ENCODE peak calls at places on chromosome 1, in nine cellular contexts. S is GM23338; U is left ventricle myocardium inferior; R is H7; N is NT2/D1; E is mesendoderm; D is IMR-90; Z is CD8-positive, alpha-beta T cell; Y is heart left ventricle. P is an unnamed sample. For H3K27me3, the result is how much of the 10 kb centered on the place peaks cover.

GRCh38 chr1:45490121-45490622 is 791 bp downstream of the TESK2 start:
- DNase-seq in S (peak), U (no peak), R (peak), N (no peak), E (peak), D (peak), Z (no peak), Y (no peak), P (no peak)

GRCh38 chr1:11388617-11389016 is 90.3 kb upstream of the DISP3 start:
- DNase-seq in S (peak), U (no peak), R (peak), N (no peak), E (no peak), D (no peak), Z (no peak), Y (no peak), P (no peak)

GRCh38 chr1:92085727-92086126 is 5.6 kb downstream of the BTBD8 start:
- DNase-seq in S (peak), U (no peak), R (no peak), N (no peak), E (peak), D (no peak), Z (no peak), Y (no peak), P (no peak)

GRCh38 chr1:112446411-112446810 is 50.4 kb downstream of the CTTNBP2NL start:
- DNase-seq in S (no peak), U (no peak), R (no peak), N (no peak), E (no peak), D (peak), Z (no peak), Y (no peak), P (no peak)

GRCh38 chr1:41791667-41792484 is 126.8 kb downstream of the HIVEP3 start:
- DNase-seq in S (no peak), U (no peak), R (no peak), N (no peak), E (no peak), D (no peak), Z (no peak), Y (no peak), P (no peak)

GRCh38 chr1:234373938-234374240 is 633 bp downstream of the COA6 start:
- DNase-seq in S (no peak), U (no peak), R (no peak), N (no peak), E (no peak), D (no peak), Z (no peak), Y (no peak), P (no peak)

GRCh38 chr1:204573563-204573925 is 57.3 kb downstream of the MDM4 start:
- DNase-seq in S (no peak), U (no peak), R (no peak), N (no peak), E (peak), D (peak), Z (no peak), Y (no peak), P (no peak)

GRCh38 chr1:71561729-71562128 is 480.9 kb upstream of the ZRANB2 start:
- DNase-seq in S (no peak), U (no peak), R (no peak), N (no peak), E (no peak), D (peak), Z (no peak), Y (no peak), P (no peak)

GRCh38 chr1:21534674-21535378 is 25.6 kb downstream of the ALPL start:
- DNase-seq in S (peak), U (no peak), R (peak), N (no peak), E (peak), D (peak), Z (no peak), Y (no peak), P (peak)

GRCh38 chr1:24205701-24206464 is 18.8 kb upstream of the IFNLR1 start:
- DNase-seq in S (no peak), U (no peak), R (peak), N (no peak), E (no peak), D (no peak), Z (no peak), Y (no peak), P (no peak)

GRCh38 chr1:184464757-184465156 is 77.9 kb downstream of the C1orf21 start:
- DNase-seq in S (no peak), U (no peak), R (no peak), N (no peak), E (no peak), D (no peak), Z (no peak), Y (no peak), P (no peak)

GRCh38 chr1:115099693-115100050 is 10.4 kb upstream of the TSPAN2 start:
- DNase-seq in S (no peak), U (no peak), R (no peak), N (no peak), E (no peak), D (no peak), Z (no peak), Y (no peak), P (no peak)

GRCh38 chr1:176379626-176380339 is 83.2 kb upstream of the PAPPA2 start:
- DNase-seq in S (no peak), U (no peak), R (no peak), N (no peak), E (no peak), D (no peak), Z (no peak), Y (no peak), P (no peak)

GRCh38 chr1:167077128-167077867 is 12.9 kb downstream of the GPA33 start:
- DNase-seq in S (no peak), U (no peak), R (no peak), N (no peak), E (no peak), D (no peak), Z (no peak), Y (no peak), P (no peak)

GRCh38 chr1:33586795-33587194 is 114.3 kb downstream of the ZSCAN20 start:
- DNase-seq in S (no peak), U (no peak), R (no peak), N (no peak), E (no peak), D (no peak), Z (no peak), Y (no peak), P (no peak)

GRCh38 chr1:17208546-17208945 is 3.6 kb downstream of the PADI1 start:
- DNase-seq in S (no peak), U (no peak), R (no peak), N (no peak), E (no peak), D (no peak), Z (no peak), Y (no peak), P (no peak)
- H3K4me3 ChIP-seq in S (no peak), U (no peak), R (no peak), N (no peak), E (no peak), D (no peak), Z (no peak), Y (no peak), P (no peak)

GRCh38 chr1:30650038-30650958 is 73.1 kb downstream of the MATN1 start:
- DNase-seq in S (no peak), U (no peak), R (no peak), N (no peak), E (no peak), D (no peak), Z (no peak), Y (no peak), P (no peak)

GRCh38 chr1:30650959-30651320 is 72.4 kb downstream of the MATN1 start:
- DNase-seq in S (no peak), U (no peak), R (no peak), N (no peak), E (no peak), D (no peak), Z (no peak), Y (no peak), P (no peak)

GRCh38 chr1:30654188-30654587 is 69.2 kb downstream of the MATN1 start:
- DNase-seq in S (no peak), U (no peak), R (no peak), N (no peak), E (no peak), D (no peak), Z (no peak), Y (no peak), P (no peak)

GRCh38 chr1:30649321-30649991 is 73.9 kb downstream of the MATN1 start:
- DNase-seq in S (no peak), U (no peak), R (no peak), N (no peak), E (no peak), D (no peak), Z (no peak), Y (no peak), P (no peak)

DNA sequence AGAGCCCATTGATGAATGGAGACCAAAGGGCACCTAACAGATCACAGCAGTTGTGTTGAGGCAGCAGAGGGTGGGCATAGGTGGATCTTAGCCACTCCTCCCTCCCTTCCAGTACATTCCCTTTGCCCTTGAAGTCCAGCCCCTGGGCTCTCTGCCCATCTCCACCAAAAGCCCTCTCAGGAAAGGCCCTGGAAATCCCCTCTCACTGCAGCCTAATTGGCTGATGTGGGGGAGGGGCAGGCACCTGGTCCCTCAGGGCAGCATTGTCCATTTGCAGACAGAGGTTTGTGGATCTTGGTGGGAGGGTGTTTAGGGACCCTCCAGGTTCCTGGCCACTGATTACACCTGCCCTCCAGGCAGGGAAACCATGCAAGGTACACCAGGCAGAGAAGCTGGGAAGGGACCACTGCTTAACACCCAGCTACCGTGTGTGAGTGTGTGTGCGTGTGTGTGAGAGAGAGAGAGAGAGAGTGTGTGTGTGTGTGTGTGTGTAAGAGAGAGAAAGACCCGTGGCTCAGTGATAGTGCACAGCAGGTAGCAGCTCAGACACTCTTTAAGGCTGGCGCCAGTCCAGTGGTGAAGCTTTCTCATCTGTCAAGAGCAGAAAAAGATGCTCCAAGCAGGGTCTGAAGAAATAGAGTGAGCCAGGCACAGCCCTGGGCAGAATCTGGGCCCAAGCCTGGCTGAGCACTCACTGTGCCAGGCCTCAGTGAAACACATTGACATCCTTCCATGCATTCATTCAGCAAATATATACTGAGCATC is 71.1 kb downstream of the MATN1 start:
- DNase-seq in S (peak), U (no peak), R (peak), N (no peak), E (peak), D (no peak), Z (no peak), Y (no peak), P (no peak)
- H3K27me3 ChIP-seq in S (under half), U (under half), R (under half), N (under half), E (under half), D (under half), Z (under half), Y (under half), P (under half)

GRCh38 chr1:47332779-47333577 is 612 bp upstream of the CMPK1 start:
- DNase-seq in S (no peak), U (no peak), R (no peak), N (no peak), E (no peak), D (no peak), Z (no peak), Y (no peak), P (no peak)

GRCh38 chr1:47331875-47332274 is 1.7 kb upstream of the CMPK1 start:
- DNase-seq in S (no peak), U (no peak), R (no peak), N (no peak), E (no peak), D (no peak), Z (no peak), Y (no peak), P (no peak)

GRCh38 chr1:47328992-47329391 is 4.6 kb upstream of the CMPK1 start:
- DNase-seq in S (no peak), U (no peak), R (no peak), N (no peak), E (no peak), D (no peak), Z (no peak), Y (no peak), P (no peak)

GRCh38 chr1:47333578-47333921 is at the start of gene CMPK1:
- DNase-seq in S (peak), U (peak), R (peak), N (peak), E (peak), D (peak), Z (peak), Y (peak), P (peak)

DNA sequence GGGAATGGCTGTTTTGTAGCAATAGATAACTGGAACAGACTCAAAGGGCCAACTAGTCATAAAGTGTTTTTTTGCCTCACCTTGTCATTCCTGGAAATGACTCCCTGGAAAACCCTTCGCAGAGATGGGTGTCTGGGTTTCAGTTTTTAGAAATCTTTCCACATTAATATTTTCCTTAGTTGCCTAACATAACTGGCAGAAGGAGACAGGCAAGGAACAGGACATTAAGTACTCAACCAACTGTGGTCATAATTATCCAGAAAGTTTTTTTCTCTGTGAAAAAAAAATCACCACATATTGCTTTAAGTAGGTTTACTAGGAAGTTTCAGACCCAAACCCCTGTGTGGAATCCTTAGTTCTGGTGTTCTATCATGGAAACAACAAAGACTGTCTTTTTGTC is 3.4 kb upstream of the CMPK1 start:
- DNase-seq in S (no peak), U (no peak), R (no peak), N (no peak), E (no peak), D (no peak), Z (no peak), Y (no peak), P (no peak)
- H3K4me3 ChIP-seq in S (no peak), U (no peak), R (no peak), N (no peak), E (no peak), D (no peak), Z (no peak), Y (no peak), P (no peak)

DNA sequence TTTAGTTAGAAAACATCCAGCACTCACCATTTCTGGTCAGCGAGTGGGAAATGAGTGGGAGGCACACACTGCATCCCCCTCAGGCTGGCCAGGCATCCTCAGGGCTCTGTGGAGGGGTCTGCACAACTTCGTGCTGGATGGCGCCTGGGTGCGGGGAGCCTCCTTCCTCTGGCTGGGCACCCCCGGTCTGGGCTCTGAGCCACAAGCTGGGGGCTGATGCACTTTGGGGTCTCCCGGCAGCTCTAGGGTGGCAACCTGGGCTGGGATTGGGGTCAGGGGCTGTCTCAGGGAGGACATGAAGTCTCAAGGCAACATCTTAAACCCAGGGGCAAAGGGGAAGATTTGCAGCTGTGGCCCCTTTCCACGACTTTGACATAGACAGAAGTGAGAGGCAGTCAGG is 23.5 kb downstream of the PRDM16 start:
- DNase-seq in S (no peak), U (no peak), R (no peak), N (no peak), E (no peak), D (no peak), Z (no peak), Y (no peak), P (no peak)
- H3K27me3 ChIP-seq in S (under half), U (under half), R (under half), N (under half), E (under half), D (under half), Z (under half), Y (under half), P (under half)

GRCh38 chr1:16073490-16074104 is at the start of gene FAM131C:
- DNase-seq in S (peak), U (no peak), R (peak), N (no peak), E (no peak), D (no peak), Z (peak), Y (no peak), P (no peak)
- H3K4me3 ChIP-seq in S (peak), U (peak), R (peak), N (peak), E (no peak), D (peak), Z (no peak), Y (peak), P (peak)

DNA sequence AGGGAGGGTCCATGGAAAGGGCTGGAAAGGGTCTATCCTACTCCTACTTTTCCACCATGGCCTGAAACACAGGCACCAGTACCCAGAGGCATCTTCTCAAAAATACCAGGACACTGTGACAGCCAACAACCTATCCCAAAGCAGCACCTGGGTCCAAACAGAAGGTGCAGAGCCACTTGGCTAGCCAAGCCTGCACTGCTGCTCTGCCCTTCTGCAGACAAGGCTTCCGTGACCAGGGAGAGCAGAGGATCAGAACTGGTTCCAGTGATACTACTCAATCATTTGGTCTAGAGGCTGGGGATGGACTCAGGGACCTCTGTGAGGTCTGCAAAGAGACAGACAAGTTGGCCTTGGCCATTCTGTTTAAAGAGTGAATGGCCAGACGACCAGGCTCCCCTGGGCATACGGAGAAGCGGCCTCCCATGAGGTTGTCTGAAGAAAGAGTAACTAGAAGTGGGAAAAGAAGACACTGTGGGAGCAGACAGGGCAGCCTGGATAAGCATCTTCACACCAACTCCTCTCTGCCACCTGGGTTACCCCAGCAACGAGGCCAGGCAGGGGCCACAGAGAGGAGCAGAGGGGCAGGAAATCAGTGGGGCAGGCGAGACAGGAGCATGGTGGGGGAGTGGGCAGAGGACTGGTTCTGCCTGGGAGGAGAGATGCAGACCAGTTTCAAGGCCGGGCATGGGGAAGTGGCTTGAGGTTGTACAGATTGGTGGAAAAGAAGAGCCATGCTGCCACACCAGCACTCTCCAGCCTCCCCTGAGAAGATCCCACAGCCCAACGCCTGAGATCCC is 5.7 kb downstream of the KCNN3 start:
- DNase-seq in S (no peak), U (no peak), R (peak), N (no peak), E (no peak), D (no peak), Z (no peak), Y (no peak), P (no peak)
- H3K27me3 ChIP-seq in S (under half), U (under half), R (under half), N (half or more), E (under half), D (under half), Z (under half), Y (under half), P (under half)

GRCh38 chr1:43007377-43008105 is 48.9 kb upstream of the SLC2A1 start:
- DNase-seq in S (peak), U (no peak), R (peak), N (peak), E (peak), D (no peak), Z (no peak), Y (no peak), P (no peak)
- H3K4me3 ChIP-seq in S (peak), U (no peak), R (peak), N (peak), E (no peak), D (no peak), Z (no peak), Y (no peak), P (no peak)

GRCh38 chr1:2050482-2050792 is 226 bp downstream of the PRKCZ start:
- DNase-seq in S (peak), U (no peak), R (no peak), N (no peak), E (peak), D (no peak), Z (no peak), Y (no peak), P (no peak)
- H3K27me3 ChIP-seq in S (under half), U (half or more), R (under half), N (under half), E (under half), D (half or more), Z (under half), Y (half or more), P (under half)

GRCh38 chr1:232422901-232423300 is 207.0 kb downstream of the SIPA1L2 start:
- DNase-seq in S (no peak), U (no peak), R (no peak), N (no peak), E (no peak), D (peak), Z (no peak), Y (no peak), P (no peak)

GRCh38 chr1:232417849-232418248 is 212.1 kb downstream of the SIPA1L2 start:
- DNase-seq in S (no peak), U (no peak), R (no peak), N (no peak), E (no peak), D (no peak), Z (no peak), Y (no peak), P (no peak)

GRCh38 chr1:232423591-232423990 is 206.3 kb downstream of the SIPA1L2 start:
- DNase-seq in S (no peak), U (no peak), R (no peak), N (no peak), E (no peak), D (peak), Z (no peak), Y (no peak), P (no peak)

GRCh38 chr1:232422098-232422497 is 207.8 kb downstream of the SIPA1L2 start:
- DNase-seq in S (no peak), U (no peak), R (no peak), N (no peak), E (no peak), D (peak), Z (no peak), Y (no peak), P (no peak)

GRCh38 chr1:232421143-232421796 is 208.7 kb downstream of the SIPA1L2 start:
- DNase-seq in S (no peak), U (no peak), R (no peak), N (no peak), E (no peak), D (no peak), Z (no peak), Y (no peak), P (no peak)
- H3K4me3 ChIP-seq in S (no peak), U (no peak), R (no peak), N (no peak), E (no peak), D (no peak), Z (no peak), Y (no peak), P (no peak)